ENCODE peak calls at places on chromosomes 12 and 14, in nine cellular contexts. B is heart left ventricle, F is mammary epithelial cell, P is endodermal cell, E is pancreas, S is fibroblast of lung, N is neural progenitor cell, T is heart right ventricle, Y is esophagus squamous epithelium. K is an unnamed sample. For H3K4me1, the result is how much of the 10 kb centered on the place peaks cover.

GRCh38 chr12:120668091-120668796 is 18.7 kb upstream of the MLEC start:
- DNase-seq in T (no peak), P (no peak), S (no peak), N (peak), Y (no peak), F (no peak), E (no peak), B (no peak), K (no peak)

GRCh38 chr12:56014205-56014604 is 6.6 kb upstream of the IKZF4 start:
- DNase-seq in F (no peak), S (no peak), Y (no peak), P (no peak), T (no peak), E (no peak), N (no peak), B (no peak), K (no peak)

GRCh38 chr14:90495357-90496276 is 98.8 kb downstream of the CALM1 start:
- DNase-seq in T (peak), B (no peak), S (peak), N (peak), P (peak), Y (no peak), F (peak), E (no peak), K (no peak)

GRCh38 chr12:74790958-74791357 is 253.3 kb downstream of the ATXN7L3B start:
- DNase-seq in S (no peak), E (no peak), N (no peak), T (no peak), Y (no peak), F (no peak), P (peak), B (no peak), K (no peak)

GRCh38 chr12:93667672-93668071 is 9.5 kb upstream of the CRADD start:
- DNase-seq in S (peak), Y (no peak), E (no peak), B (no peak), P (no peak), N (no peak), F (no peak), T (no peak), K (no peak)

GRCh38 chr14:37988472-37988871 is 219.2 kb upstream of the SSTR1 start:
- DNase-seq in F (no peak), P (no peak), Y (no peak), B (no peak), T (no peak), N (no peak), E (no peak), S (peak), K (no peak)

GRCh38 chr14:61461808-61462275 is 140.5 kb downstream of the PRKCH start:
- DNase-seq in F (peak), N (peak), B (no peak), E (no peak), S (peak), Y (no peak), P (peak), T (peak), K (no peak)

GRCh38 chr14:96410119-96410518 is 18.2 kb downstream of the AK7 start:
- DNase-seq in S (peak), N (no peak), B (no peak), T (no peak), P (no peak), F (no peak), Y (no peak), E (no peak), K (no peak)

GRCh38 chr14:102588821-102589220 is 3.6 kb upstream of the RCOR1 start:
- DNase-seq in B (no peak), E (no peak), N (no peak), S (no peak), P (no peak), T (no peak), Y (no peak), F (no peak), K (no peak)

GRCh38 chr12:10341892-10342509 is 34.3 kb downstream of the KLRD1 start:
- DNase-seq in N (no peak), B (no peak), E (no peak), Y (no peak), P (no peak), S (no peak), T (no peak), F (peak), K (no peak)

GRCh38 chr14:82913396-82913795 is 1379.7 kb upstream of the SEL1L start:
- DNase-seq in E (no peak), P (no peak), S (no peak), N (no peak), T (no peak), F (no peak), Y (no peak), B (no peak), K (no peak)

GRCh38 chr12:46409342-46409741 is 36.8 kb upstream of the SLC38A2 start:
- DNase-seq in P (no peak), Y (no peak), S (no peak), B (no peak), T (no peak), F (no peak), E (no peak), N (no peak), K (no peak)

GRCh38 chr14:75563931-75564330 is 14.5 kb upstream of the FLVCR2 start:
- DNase-seq in E (no peak), Y (no peak), N (no peak), T (no peak), P (no peak), F (no peak), S (no peak), B (no peak), K (no peak)

GRCh38 chr14:92719421-92719820 is 29.0 kb downstream of the LGMN start:
- DNase-seq in S (no peak), B (no peak), E (no peak), Y (no peak), T (no peak), N (no peak), F (no peak), P (no peak), K (no peak)

GRCh38 chr12:32843528-32844095 is 53.0 kb downstream of the PKP2 start:
- DNase-seq in T (no peak), P (no peak), S (peak), N (peak), B (no peak), E (no peak), Y (no peak), F (peak), K (no peak)

GRCh38 chr12:52395761-52396434 is 10.2 kb downstream of the KRT82 start:
- DNase-seq in E (no peak), B (no peak), F (peak), P (peak), Y (no peak), N (peak), T (no peak), S (no peak), K (peak)

GRCh38 chr14:94113908-94114588 is 3.5 kb downstream of the IFI27 start:
- DNase-seq in E (no peak), T (no peak), F (no peak), N (no peak), S (peak), B (no peak), P (peak), Y (no peak), K (no peak)

GRCh38 chr14:69554500-69554899 is 20.2 kb downstream of the CCDC177 start:
- DNase-seq in F (no peak), Y (no peak), N (no peak), E (no peak), P (no peak), T (no peak), S (no peak), B (no peak), K (no peak)

GRCh38 chr12:52200086-52200782 is 8.4 kb upstream of the KRT80 start:
- DNase-seq in T (no peak), Y (no peak), E (no peak), N (peak), B (peak), F (no peak), S (no peak), P (peak), K (peak)

GRCh38 chr14:101839236-101839635 is 77.7 kb downstream of the PPP2R5C start:
- DNase-seq in P (no peak), F (no peak), S (no peak), T (no peak), Y (no peak), N (no peak), B (no peak), E (no peak), K (no peak)

GRCh38 chr14:70666364-70666691 is 24.6 kb downstream of the TTC9 start:
- DNase-seq in T (no peak), Y (no peak), F (no peak), B (no peak), S (peak), N (no peak), P (no peak), E (no peak), K (no peak)

GRCh38 chr12:62900686-62901272 is 34.2 kb downstream of the PPM1H start:
- DNase-seq in F (no peak), Y (no peak), E (no peak), B (no peak), P (no peak), S (no peak), N (no peak), T (no peak), K (no peak)

GRCh38 chr12:18576104-18576622 is 161.6 kb downstream of the PLCZ1 start:
- DNase-seq in Y (no peak), N (no peak), S (peak), T (no peak), B (no peak), E (no peak), P (no peak), F (peak), K (no peak)

GRCh38 chr14:102608064-102608446 is 15.6 kb downstream of the RCOR1 start:
- DNase-seq in F (no peak), T (no peak), E (no peak), B (no peak), P (no peak), N (no peak), S (no peak), Y (no peak), K (no peak)

GRCh38 chr12:116616536-116617248 is 57.5 kb downstream of the MAP1LC3B2 start:
- DNase-seq in E (no peak), Y (no peak), S (no peak), N (no peak), T (no peak), B (no peak), F (no peak), P (no peak), K (no peak)

GRCh38 chr12:89211456-89211855 is 140.8 kb downstream of the DUSP6 start:
- DNase-seq in F (peak), Y (no peak), T (no peak), S (peak), E (no peak), P (no peak), B (no peak), N (no peak), K (no peak)

GRCh38 chr12:132181570-132182200 is 37.4 kb downstream of the NOC4L start:
- DNase-seq in Y (no peak), F (no peak), S (no peak), P (no peak), E (no peak), T (no peak), B (peak), N (no peak), K (no peak)

GRCh38 chr12:19482551-19483109 is 43.3 kb downstream of the AEBP2 start:
- DNase-seq in T (peak), N (peak), E (no peak), F (no peak), P (peak), S (no peak), B (no peak), Y (peak), K (no peak)

GRCh38 chr12:118418385-118419057 is 42.2 kb downstream of the SUDS3 start:
- DNase-seq in P (no peak), Y (no peak), F (peak), E (no peak), S (no peak), B (no peak), T (no peak), N (no peak), K (no peak)

GRCh38 chr12:13962699-13963098 is 18.7 kb downstream of the GRIN2B start:
- DNase-seq in B (no peak), Y (no peak), N (peak), P (peak), E (no peak), S (no peak), T (no peak), F (no peak), K (no peak)

GRCh38 chr14:65352964-65353530 is 59.5 kb upstream of the FUT8 start:
- DNase-seq in Y (no peak), T (no peak), N (no peak), B (no peak), F (peak), P (no peak), S (no peak), E (no peak), K (no peak)

GRCh38 chr12:6982532-6982931 is 11.8 kb downstream of the EMG1 start:
- DNase-seq in T (no peak), S (no peak), Y (no peak), B (no peak), F (no peak), P (no peak), E (no peak), N (no peak), K (no peak)

GRCh38 chr14:91780452-91780851 is 48.6 kb upstream of the CATSPERB start:
- DNase-seq in Y (no peak), B (no peak), T (no peak), P (no peak), S (no peak), N (no peak), E (no peak), F (no peak), K (no peak)

GRCh38 chr14:71163842-71164500 is 256.7 kb downstream of the PCNX1 start:
- DNase-seq in T (no peak), P (no peak), E (peak), N (no peak), Y (no peak), F (no peak), S (no peak), B (no peak), K (no peak)

GRCh38 chr12:116528498-116528897 is 30.7 kb upstream of the MAP1LC3B2 start:
- DNase-seq in S (peak), B (no peak), P (no peak), E (no peak), N (no peak), T (no peak), Y (no peak), F (no peak), K (no peak)

DNA sequence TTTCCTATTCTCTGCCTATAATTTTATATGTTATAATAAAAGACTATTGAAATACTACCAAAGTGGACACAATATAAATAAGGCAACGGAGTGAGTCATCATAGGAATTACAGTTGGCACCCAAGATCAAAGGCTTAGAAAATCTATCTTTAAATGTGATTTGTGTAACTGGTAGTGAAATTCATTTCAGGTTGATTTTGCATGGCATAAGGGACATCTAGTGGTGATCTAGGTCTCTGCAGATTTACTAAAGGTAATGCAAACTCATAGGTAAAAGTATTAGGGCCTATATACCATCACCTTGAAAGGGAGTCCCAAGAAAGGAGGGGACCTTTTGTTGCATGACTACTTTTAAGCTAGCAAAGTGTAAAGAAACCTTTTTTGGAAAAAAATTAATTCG is 527.2 kb downstream of the NRXN3 start:
- DNase-seq in P (no peak), B (no peak), F (peak), Y (no peak), E (no peak), S (peak), N (peak), T (no peak), K (no peak)
- TF ChIP-seq CTCF in P (peak), B (peak), F (peak), Y (peak), E (no peak), S (peak), N (peak), T (peak), K (peak)

DNA sequence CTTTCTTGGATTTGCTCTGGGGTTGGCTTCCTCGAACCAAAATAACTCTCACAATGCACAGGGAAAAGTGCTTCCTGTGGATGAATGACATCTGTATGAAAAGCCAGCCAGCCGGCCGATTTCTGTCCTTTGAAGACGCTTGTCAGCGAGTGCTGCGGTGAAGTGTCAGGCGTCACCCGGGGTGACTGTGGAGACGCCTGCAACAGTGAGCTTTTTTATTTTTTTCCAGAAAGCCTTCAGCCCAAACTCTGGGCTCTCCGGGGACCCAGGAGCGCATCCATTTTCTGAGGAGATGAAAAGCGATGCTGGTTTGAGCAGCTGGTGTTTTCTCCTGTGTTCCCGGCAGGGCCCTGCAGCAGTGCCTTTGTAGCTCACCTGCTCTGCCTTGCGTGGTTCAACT is 147.9 kb upstream of the MYL2 start:
- DNase-seq in P (no peak), E (no peak), F (no peak), S (no peak), Y (no peak), N (peak), B (no peak), T (no peak), K (no peak)
- H3K4me1 ChIP-seq in P (under half), E (under half), F (under half), S (under half), Y (under half), N (under half), B (under half), T (under half), K (under half)

DNA sequence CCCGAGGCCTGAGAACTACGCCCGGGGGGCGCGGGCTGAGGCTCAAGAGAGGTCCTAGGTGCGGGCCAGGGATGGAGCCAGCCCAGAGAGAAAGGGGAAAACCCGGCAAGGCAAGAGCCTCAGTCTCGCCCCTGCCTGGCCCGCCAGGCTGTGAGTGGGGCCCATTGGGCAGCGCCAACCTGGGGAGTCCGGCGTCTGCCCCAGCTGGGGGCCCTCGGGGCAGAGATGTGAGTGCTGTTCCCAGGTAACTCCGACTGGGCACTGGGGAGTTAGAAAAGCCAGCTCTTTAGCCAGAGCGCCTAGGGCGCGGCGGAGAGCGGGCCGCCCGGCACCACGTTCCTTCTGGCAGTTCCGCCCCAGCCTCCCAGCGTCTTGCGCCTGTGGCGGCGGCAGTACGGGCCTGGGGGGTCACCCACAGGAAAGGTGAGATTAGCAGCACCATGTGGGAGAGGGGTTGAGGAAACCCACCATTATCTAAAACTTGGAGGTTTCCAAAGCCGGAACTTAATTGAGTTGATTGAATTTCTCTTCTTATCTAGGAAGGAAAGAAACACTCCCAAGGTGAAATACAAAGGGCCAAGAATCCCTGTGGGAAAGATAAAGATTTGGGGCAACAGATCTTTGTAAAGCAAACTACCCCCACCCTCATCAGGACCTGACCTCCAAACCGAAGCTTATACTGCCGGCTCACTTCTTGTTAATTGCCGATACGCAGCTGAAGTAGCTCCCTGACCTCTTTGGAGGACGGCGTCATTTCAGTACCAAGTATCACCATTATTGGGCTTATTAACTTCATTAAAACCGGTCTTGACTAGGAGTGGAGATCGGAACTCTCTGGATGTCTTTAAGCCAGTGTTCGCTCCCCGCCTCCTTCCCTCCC is 11.6 kb downstream of the OTX2 start:
- DNase-seq in N (peak), F (no peak), S (no peak), Y (no peak), B (no peak), T (no peak), P (peak), E (no peak), K (no peak)
- TF ChIP-seq CTCF in N (no peak), F (no peak), S (no peak), Y (no peak), B (no peak), T (no peak), P (no peak), E (no peak), K (no peak)

GRCh38 chr14:30443368-30444007 is 115.5 kb upstream of the G2E3 start:
- DNase-seq in B (no peak), S (peak), N (peak), F (peak), E (no peak), Y (no peak), P (no peak), T (no peak), K (no peak)
- H3K4me1 ChIP-seq in B (under half), S (under half), N (under half), F (under half), E (under half), Y (under half), P (under half), T (under half), K (under half)

GRCh38 chr12:57107456-57107855 is 3.7 kb downstream of the STAT6 start:
- DNase-seq in E (no peak), T (no peak), F (no peak), B (no peak), P (no peak), N (no peak), S (no peak), Y (no peak), K (no peak)

GRCh38 chr12:57111046-57111698 is at the start of gene STAT6:
- DNase-seq in F (peak), T (peak), B (peak), Y (peak), S (peak), E (peak), P (peak), N (peak), K (peak)

GRCh38 chr12:57109207-57110160 is 1.7 kb downstream of the STAT6 start:
- DNase-seq in S (no peak), P (no peak), Y (no peak), B (no peak), T (no peak), N (no peak), E (no peak), F (no peak), K (no peak)

GRCh38 chr12:57112492-57113294 is 1.5 kb upstream of the STAT6 start:
- DNase-seq in F (no peak), P (no peak), S (no peak), E (no peak), Y (no peak), T (no peak), B (no peak), N (no peak), K (no peak)

DNA sequence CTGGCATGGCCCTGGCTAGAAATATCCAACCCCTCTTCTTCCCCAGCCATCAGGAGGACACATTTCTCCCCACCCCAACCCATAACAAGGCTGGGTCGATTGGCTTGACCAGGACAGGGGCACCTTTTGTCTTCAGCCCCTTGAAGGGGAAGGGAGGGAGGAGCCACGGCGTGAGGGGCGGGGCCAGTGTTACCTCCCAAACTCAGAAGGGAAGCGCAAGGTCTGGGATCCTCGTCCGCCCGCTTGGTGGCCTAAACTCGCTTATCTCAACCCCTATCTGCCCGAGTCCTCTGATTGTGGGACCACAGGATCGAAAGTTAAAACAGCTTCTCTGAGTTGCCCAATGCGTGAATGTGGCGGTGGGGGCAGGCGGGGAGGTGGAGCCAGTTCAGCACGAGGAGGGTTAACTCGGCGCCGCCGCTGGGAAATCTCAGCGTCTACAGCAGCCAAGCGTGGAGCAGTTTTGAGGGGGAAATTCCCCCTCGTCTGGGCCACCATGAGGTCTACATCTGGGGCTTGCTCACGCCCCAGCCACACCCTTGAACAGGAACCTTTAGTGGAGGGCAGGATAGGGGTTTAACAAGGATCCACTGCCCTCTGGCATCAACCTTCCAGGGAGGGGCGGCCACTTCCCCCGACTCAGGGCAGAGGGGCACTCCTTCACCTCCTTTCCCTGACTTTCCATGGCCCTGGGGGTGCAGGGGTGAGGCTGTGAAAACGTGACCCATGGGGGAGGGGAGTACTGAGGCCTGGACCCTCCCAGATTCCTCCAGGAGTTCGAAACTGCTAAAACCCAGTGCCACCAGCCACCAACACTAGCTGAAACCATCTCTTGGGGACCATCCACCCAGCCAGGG is 745 bp downstream of the STAT6 start:
- DNase-seq in B (peak), P (peak), F (peak), T (peak), Y (no peak), N (peak), E (peak), S (no peak), K (peak)
- TF ChIP-seq CTCF in B (no peak), P (peak), F (no peak), T (no peak), Y (no peak), N (peak), E (no peak), S (no peak), K (no peak)